ENCODE peak calls at places on chromosomes 2 and 18, in eight cellular contexts. F is CD4-positive, alpha-beta T cell; Z is GM12878; U is SHP77; L is NCI-H2029; M is posterior vena cava; C is foreskin fibroblast; B is Kasumi-1. N is an unnamed sample.

GRCh38 chr2:188665196-188665595 is 309.0 kb upstream of the COL3A1 start:
- DNase-seq in B (no peak), Z (no peak), F (no peak), C (peak; percentile 44), U (no peak), L (no peak), M (no peak), N (no peak)

GRCh38 chr2:241844831-241845578 is 13.7 kb downstream of the PDCD1 start:
- DNase-seq in C (no peak), U (no peak), B (no peak), L (no peak), M (peak; percentile 71), Z (no peak), F (no peak), N (no peak)

GRCh38 chr18:2459886-2460285 is 111.4 kb downstream of the METTL4 start:
- DNase-seq in C (peak; percentile 42), Z (no peak), F (no peak), B (no peak), U (no peak), M (no peak), L (no peak), N (no peak)

GRCh38 chr2:164599954-164600589 is 21.2 kb downstream of the GRB14 start:
- DNase-seq in F (no peak), C (peak; percentile 77), M (no peak), U (peak; percentile 34), B (peak; percentile 93), Z (no peak), L (peak; percentile 60), N (peak; percentile 90)

GRCh38 chr2:219598308-219599078 is 836 bp downstream of the STK11IP start:
- DNase-seq in F (no peak), Z (no peak), C (no peak), B (no peak), M (no peak), L (peak; percentile 1), U (no peak), N (peak; percentile 34)

GRCh38 chr18:80170395-80171094 is 61.5 kb downstream of the ADNP2 start:
- DNase-seq in U (no peak), F (no peak), C (no peak), M (no peak), L (no peak), B (no peak), Z (no peak), N (no peak)

GRCh38 chr2:160666019-160666676 is 172.5 kb upstream of the RBMS1 start:
- DNase-seq in Z (peak; percentile 17), C (peak; percentile 96), M (no peak), L (peak; percentile 72), B (no peak), F (no peak), U (no peak), N (peak; percentile 3)

GRCh38 chr2:129301431-129301913 is 678.0 kb upstream of the RAB6C start:
- DNase-seq in B (no peak), C (no peak), L (no peak), F (no peak), U (no peak), M (no peak), Z (no peak), N (no peak)

GRCh38 chr2:197137234-197137633 is 173.3 kb downstream of the ANKRD44 start:
- DNase-seq in L (no peak), C (peak; percentile 81), U (no peak), F (no peak), Z (no peak), B (no peak), M (no peak), N (no peak)

GRCh38 chr2:39133215-39133851 is 12.5 kb upstream of the SOS1 start:
- DNase-seq in L (no peak), M (no peak), U (no peak), F (no peak), B (no peak), C (no peak), Z (no peak), N (no peak)

GRCh38 chr2:187614756-187615155 is 60.5 kb upstream of the TFPI start:
- DNase-seq in F (no peak), C (peak; percentile 43), Z (no peak), U (no peak), M (no peak), B (no peak), L (no peak), N (no peak)

GRCh38 chr2:43133708-43134570 is 92.5 kb downstream of the ZFP36L2 start:
- DNase-seq in M (no peak), U (no peak), L (no peak), Z (no peak), B (peak; percentile 80), F (peak; percentile 69), C (no peak), N (no peak)

GRCh38 chr2:183996825-183997823 is 601.2 kb upstream of the ZNF804A start:
- DNase-seq in Z (no peak), L (peak; percentile 32), B (no peak), M (no peak), U (peak; percentile 80), F (no peak), C (no peak), N (no peak)

GRCh38 chr2:150167711-150168110 is 319.8 kb downstream of the RND3 start:
- DNase-seq in L (no peak), B (no peak), C (peak; percentile 72), U (no peak), F (no peak), M (no peak), Z (peak; percentile 30), N (peak; percentile 90)

GRCh38 chr2:70258532-70258875 is 567 bp downstream of the PCYOX1 start:
- DNase-seq in L (no peak), F (no peak), C (peak; percentile 69), U (peak; percentile 33), Z (no peak), B (peak; percentile 22), M (peak; percentile 91), N (no peak)

GRCh38 chr2:70767699-70768584 is at the start of gene ADD2:
- DNase-seq in C (peak; percentile 51), U (peak; percentile 6), B (no peak), Z (no peak), L (peak; percentile 63), F (no peak), M (peak; percentile 81), N (no peak)

GRCh38 chr2:226683196-226683595 is 116.4 kb downstream of the IRS1 start:
- DNase-seq in F (no peak), L (no peak), B (no peak), M (no peak), C (peak; percentile 56), Z (no peak), U (no peak), N (no peak)

GRCh38 chr18:51164327-51165290 is 32.9 kb downstream of the MEX3C start:
- DNase-seq in B (no peak), Z (no peak), L (no peak), M (no peak), U (no peak), C (no peak), F (no peak), N (no peak)

GRCh38 chr18:10140928-10141327 is 227.1 kb downstream of the VAPA start:
- DNase-seq in F (no peak), U (peak; percentile 40), C (peak; percentile 88), Z (no peak), L (no peak), B (no peak), M (peak; percentile 45), N (no peak)

GRCh38 chr18:35526476-35527120 is 28.8 kb upstream of the INO80C start:
- DNase-seq in U (no peak), L (peak; percentile 1), M (no peak), Z (no peak), C (peak; percentile 20), B (peak; percentile 99), F (no peak), N (no peak)

GRCh38 chr2:238077292-238077691 is 16.5 kb downstream of the SCLY start:
- DNase-seq in B (no peak), U (no peak), Z (no peak), C (no peak), L (no peak), M (no peak), F (no peak), N (peak; percentile 31)

GRCh38 chr2:109266998-109267854 is 138.2 kb downstream of the SH3RF3 start:
- DNase-seq in Z (no peak), M (no peak), U (no peak), L (no peak), F (no peak), C (no peak), B (no peak), N (no peak)

GRCh38 chr2:126704434-126705165 is 48.6 kb downstream of the GYPC start:
- DNase-seq in B (no peak), M (peak; percentile 23), L (no peak), F (no peak), Z (no peak), C (no peak), U (no peak), N (no peak)

GRCh38 chr2:28093308-28093707 is 202.8 kb downstream of the BABAM2 start:
- DNase-seq in Z (no peak), F (no peak), U (no peak), L (no peak), C (no peak), B (no peak), M (no peak), N (no peak)

GRCh38 chr2:72917875-72918660 is 749 bp downstream of the EMX1 start:
- DNase-seq in M (no peak), L (no peak), U (no peak), B (peak; percentile 8), Z (no peak), C (peak; percentile 36), F (no peak), N (no peak)

GRCh38 chr2:83233284-83233683 is 1225.8 kb downstream of the SUCLG1 start:
- DNase-seq in C (no peak), M (no peak), U (no peak), F (no peak), B (no peak), Z (no peak), L (no peak), N (no peak)

GRCh38 chr2:130864830-130865229 is 28.1 kb downstream of the ARHGEF4 start:
- DNase-seq in F (no peak), C (peak; percentile 17), U (peak; percentile 69), Z (no peak), M (no peak), L (peak; percentile 49), B (peak; percentile 39), N (peak; percentile 66)

GRCh38 chr18:58682429-58683069 is 11.3 kb downstream of the MALT1 start:
- DNase-seq in C (peak; percentile 92), U (no peak), L (peak; percentile 52), F (no peak), B (no peak), M (peak; percentile 83), Z (no peak), N (peak; percentile 75)

GRCh38 chr2:220396287-220396686 is 768.9 kb downstream of the SLC4A3 start:
- DNase-seq in U (no peak), F (no peak), B (no peak), C (peak; percentile 81), M (no peak), Z (no peak), L (no peak), N (no peak)

GRCh38 chr2:214311031-214311533 is 99.8 kb upstream of the VWC2L start:
- DNase-seq in B (no peak), C (no peak), Z (peak; percentile 48), L (no peak), U (no peak), M (no peak), F (no peak), N (no peak)

GRCh38 chr2:101162561-101163330 is 11.6 kb upstream of the TBC1D8 start:
- DNase-seq in M (peak; percentile 11), F (no peak), B (no peak), Z (no peak), C (no peak), U (no peak), L (no peak), N (no peak)

GRCh38 chr2:204264068-204264693 is 281.1 kb upstream of the PARD3B start:
- DNase-seq in C (no peak), M (no peak), L (no peak), Z (no peak), F (no peak), B (no peak), U (no peak), N (no peak)

GRCh38 chr2:8994386-8994785 is 9.1 kb downstream of the MBOAT2 start:
- DNase-seq in U (no peak), L (no peak), B (no peak), C (no peak), Z (no peak), F (no peak), M (no peak), N (no peak)

GRCh38 chr2:174436351-174436750 is 40.8 kb downstream of the SCRN3 start:
- DNase-seq in M (no peak), C (no peak), L (no peak), U (no peak), B (no peak), F (no peak), Z (no peak), N (no peak)